ENCODE peak calls at places on chromosomes 5 and 9, in eight cellular contexts. L, U, O, D, A, W, Y and Z are unnamed samples.

GRCh38 chr9:27351438-27351837 is 54.5 kb upstream of the EQTN start:
- DNase-seq in L (no peak), U (no peak), O (no peak), D (no peak), A (no peak), W (no peak), Y (no peak), Z (no peak)

GRCh38 chr5:154444559-154445421 is 1.0 kb upstream of the SAP30L start:
- DNase-seq in L (peak; percentile 53), U (no peak), O (peak; percentile 60), D (peak; percentile 28), A (peak; percentile 57), W (peak; percentile 6), Y (peak; percentile 33), Z (no peak)

GRCh38 chr9:27701664-27702063 is 128.4 kb upstream of the C9orf72 start:
- DNase-seq in L (no peak), U (no peak), O (no peak), D (no peak), A (no peak), W (peak; percentile 51), Y (no peak), Z (no peak)

GRCh38 chr5:156000115-156000514 is 326.8 kb upstream of the SGCD start:
- DNase-seq in L (no peak), U (no peak), O (no peak), D (no peak), A (no peak), W (no peak), Y (no peak), Z (no peak)

GRCh38 chr5:176425138-176425537 is 8.8 kb upstream of the CLTB start:
- DNase-seq in L (no peak), U (peak; percentile 98), O (no peak), D (no peak), A (no peak), W (peak; percentile 57), Y (peak; percentile 58), Z (no peak)

GRCh38 chr9:755454-756381 is 85.8 kb upstream of the DMRT1 start:
- DNase-seq in L (no peak), U (peak; percentile 72), O (no peak), D (no peak), A (no peak), W (peak; percentile 70), Y (peak; percentile 24), Z (peak; percentile 40)

GRCh38 chr9:134067904-134068741 is at the start of gene BRD3:
- DNase-seq in L (peak; percentile 91), U (peak; percentile 57), O (peak; percentile 94), D (peak; percentile 96), A (peak; percentile 98), W (peak; percentile 85), Y (peak; percentile 97), Z (peak; percentile 71)

GRCh38 chr5:108380531-108381021 is 1.3 kb downstream of the FBXL17 start:
- DNase-seq in L (peak; percentile 47), U (no peak), O (peak; percentile 81), D (peak; percentile 53), A (peak; percentile 74), W (peak; percentile 40), Y (peak; percentile 75), Z (no peak)

GRCh38 chr5:169923988-169924387 is 56.3 kb downstream of the INSYN2B start:
- DNase-seq in L (no peak), U (no peak), O (no peak), D (no peak), A (no peak), W (no peak), Y (no peak), Z (no peak)

GRCh38 chr5:54785729-54786548 is 199.5 kb downstream of the ESM1 start:
- DNase-seq in L (peak; percentile 71), U (no peak), O (no peak), D (peak; percentile 28), A (peak; percentile 29), W (peak; percentile 2), Y (peak; percentile 26), Z (no peak)

GRCh38 chr5:57834829-57835554 is 352.4 kb upstream of the ACTBL2 start:
- DNase-seq in L (no peak), U (no peak), O (peak; percentile 59), D (no peak), A (peak; percentile 27), W (no peak), Y (peak; percentile 30), Z (no peak)

GRCh38 chr5:140267559-140268018 is 35.3 kb downstream of the PFDN1 start:
- DNase-seq in L (peak; percentile 66), U (no peak), O (no peak), D (peak; percentile 54), A (no peak), W (no peak), Y (no peak), Z (no peak)

GRCh38 chr5:179791881-179792611 is 1.7 kb upstream of the LTC4S start:
- DNase-seq in L (no peak), U (no peak), O (no peak), D (no peak), A (peak; percentile 9), W (no peak), Y (no peak), Z (no peak)

GRCh38 chr5:179792612-179793469 is 945 bp upstream of the LTC4S start:
- DNase-seq in L (no peak), U (no peak), O (no peak), D (no peak), A (no peak), W (no peak), Y (no peak), Z (no peak)

GRCh38 chr5:179783128-179783527 is 10.7 kb upstream of the LTC4S start:
- DNase-seq in L (no peak), U (no peak), O (no peak), D (no peak), A (no peak), W (no peak), Y (no peak), Z (no peak)

GRCh38 chr5:179786861-179787260 is 6.9 kb upstream of the LTC4S start:
- DNase-seq in L (no peak), U (no peak), O (no peak), D (no peak), A (no peak), W (no peak), Y (no peak), Z (no peak)

DNA sequence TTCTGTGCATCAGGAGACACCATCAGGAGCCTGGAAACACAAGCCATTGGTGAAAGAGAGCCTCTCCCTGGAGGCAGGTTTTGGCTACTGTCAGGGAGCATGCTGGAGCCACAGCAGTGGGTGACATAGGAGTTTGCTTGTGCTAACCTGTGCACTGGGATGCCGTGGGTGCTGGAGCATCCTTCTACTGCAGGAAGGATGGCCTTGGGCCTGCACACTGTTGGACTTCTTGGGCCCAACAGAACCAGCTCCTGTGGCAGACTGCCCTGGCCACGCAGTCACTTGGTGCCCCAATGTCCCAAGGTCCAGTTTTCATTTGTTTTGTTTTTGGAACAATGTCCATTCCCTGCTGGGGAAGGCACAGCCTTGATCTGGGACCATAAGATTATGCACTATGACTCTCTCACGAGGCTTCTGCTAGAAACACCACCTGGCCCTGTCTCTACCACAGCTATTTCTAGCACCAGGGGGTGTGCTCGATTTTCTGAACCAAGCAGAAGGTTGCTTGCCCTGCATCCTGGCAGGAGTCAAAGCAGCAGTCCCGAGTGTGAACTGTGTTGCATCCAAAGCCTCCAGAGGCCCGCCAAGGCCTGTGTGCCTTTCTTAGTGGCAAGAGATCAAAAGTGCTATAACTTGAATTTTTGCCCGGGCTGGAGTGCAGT is 5.5 kb upstream of the LTC4S start:
- DNase-seq in L (no peak), U (no peak), O (no peak), D (no peak), A (no peak), W (no peak), Y (no peak), Z (no peak)
- H3K9me2 ChIP-seq in L (no peaks in the 10 kb centered on the region), U (no peaks in the 10 kb centered on the region), O (no peaks in the 10 kb centered on the region), D (no peaks in the 10 kb centered on the region), A (no peaks in the 10 kb centered on the region), W (no peaks in the 10 kb centered on the region), Y (no peaks in the 10 kb centered on the region), Z (no peaks in the 10 kb centered on the region)

GRCh38 chr9:107208121-107208520 is 75.0 kb upstream of the RAD23B start:
- DNase-seq in L (no peak), U (no peak), O (no peak), D (no peak), A (no peak), W (no peak), Y (no peak), Z (no peak)

GRCh38 chr9:107211331-107211730 is 71.7 kb upstream of the RAD23B start:
- DNase-seq in L (no peak), U (no peak), O (no peak), D (no peak), A (no peak), W (no peak), Y (no peak), Z (no peak)

GRCh38 chr9:107212613-107213012 is 70.5 kb upstream of the RAD23B start:
- DNase-seq in L (no peak), U (no peak), O (no peak), D (no peak), A (no peak), W (no peak), Y (no peak), Z (no peak)

GRCh38 chr9:107213080-107213479 is 70.0 kb upstream of the RAD23B start:
- DNase-seq in L (no peak), U (peak; percentile 41), O (no peak), D (no peak), A (no peak), W (no peak), Y (no peak), Z (no peak)

GRCh38 chr9:107210775-107211174 is 72.3 kb upstream of the RAD23B start:
- DNase-seq in L (no peak), U (no peak), O (no peak), D (no peak), A (no peak), W (no peak), Y (no peak), Z (peak; percentile 69)
- TF ChIP-seq CTCF in L (no peak), U (no peak), O (no peak), D (no peak), A (no peak), W (no peak), Y (no peak), Z (no peak)

GRCh38 chr9:16341176-16341575 is 529.3 kb downstream of the BNC2 start:
- DNase-seq in L (no peak), U (no peak), O (no peak), D (no peak), A (no peak), W (peak; percentile 29), Y (no peak), Z (no peak)
- H3K9me2 ChIP-seq in L (no peaks in the 10 kb centered on the region), U (no peaks in the 10 kb centered on the region), O (peaks cover 15% of the 10 kb centered on the region), D (no peaks in the 10 kb centered on the region), A (no peaks in the 10 kb centered on the region), W (no peaks in the 10 kb centered on the region), Y (no peaks in the 10 kb centered on the region), Z (no peaks in the 10 kb centered on the region)

GRCh38 chr5:53120165-53120564 is 10.6 kb upstream of the MOCS2 start:
- DNase-seq in L (no peak), U (no peak), O (no peak), D (no peak), A (no peak), W (no peak), Y (no peak), Z (no peak)

GRCh38 chr5:53127107-53127506 is 17.6 kb upstream of the MOCS2 start:
- DNase-seq in L (no peak), U (no peak), O (no peak), D (no peak), A (no peak), W (no peak), Y (no peak), Z (no peak)

GRCh38 chr5:53126514-53126913 is 17.0 kb upstream of the MOCS2 start:
- DNase-seq in L (no peak), U (no peak), O (no peak), D (no peak), A (no peak), W (peak; percentile 34), Y (no peak), Z (no peak)

GRCh38 chr5:53128481-53128880 is 18.9 kb upstream of the MOCS2 start:
- DNase-seq in L (no peak), U (no peak), O (no peak), D (no peak), A (no peak), W (no peak), Y (no peak), Z (no peak)

GRCh38 chr5:53123702-53124101 is 14.1 kb upstream of the MOCS2 start:
- DNase-seq in L (no peak), U (no peak), O (no peak), D (no peak), A (no peak), W (peak; percentile 55), Y (no peak), Z (no peak)
- TF ChIP-seq CTCF in L (no peak), U (peak; percentile 50), O (peak; percentile 20), D (peak; percentile 57), A (peak; percentile 63), W (peak; percentile 55), Y (peak; percentile 41), Z (peak; percentile 32)